ENCODE peak calls at places on chromosome 13, in seven cellular contexts. One of them, this sample, is unnamed.

GRCh38 chr13:47433461-47434005 is 536.7 kb upstream of the HTR2A start:
- DNase-seq in NCI-H345: no peak
- DNase-seq in WTC11: no peak
- DNase-seq in fibroblast of pulmonary artery: peak; percentile 10
- DNase-seq in T-helper 2 cell: no peak
- DNase-seq in breast epithelium: no peak
- DNase-seq in bronchial epithelial cell: no peak
- DNase-seq in this sample: no peak

GRCh38 chr13:27644302-27644701 is 22.6 kb downstream of the POLR1D start:
- DNase-seq in NCI-H345: no peak
- DNase-seq in T-helper 2 cell: no peak
- DNase-seq in fibroblast of pulmonary artery: peak; percentile 70
- DNase-seq in breast epithelium: peak; percentile 24
- DNase-seq in WTC11: no peak
- DNase-seq in bronchial epithelial cell: peak; percentile 85
- DNase-seq in this sample: no peak

GRCh38 chr13:112670118-112670517 is 19.7 kb upstream of the ATP11A start:
- DNase-seq in bronchial epithelial cell: no peak
- DNase-seq in T-helper 2 cell: no peak
- DNase-seq in breast epithelium: no peak
- DNase-seq in fibroblast of pulmonary artery: no peak
- DNase-seq in NCI-H345: no peak
- DNase-seq in WTC11: no peak
- DNase-seq in this sample: no peak

GRCh38 chr13:24149306-24150032 is 11.1 kb upstream of the SPATA13 start:
- DNase-seq in breast epithelium: no peak
- DNase-seq in WTC11: no peak
- DNase-seq in T-helper 2 cell: no peak
- DNase-seq in fibroblast of pulmonary artery: peak; percentile 67
- DNase-seq in NCI-H345: no peak
- DNase-seq in bronchial epithelial cell: no peak
- DNase-seq in this sample: no peak

GRCh38 chr13:111387026-111387871 is 66.8 kb downstream of the TEX29 start:
- DNase-seq in WTC11: no peak
- DNase-seq in breast epithelium: no peak
- DNase-seq in bronchial epithelial cell: no peak
- DNase-seq in fibroblast of pulmonary artery: no peak
- DNase-seq in T-helper 2 cell: no peak
- DNase-seq in NCI-H345: no peak
- DNase-seq in this sample: no peak

GRCh38 chr13:93984876-93985275 is 494.6 kb downstream of the DCT start:
- DNase-seq in T-helper 2 cell: no peak
- DNase-seq in fibroblast of pulmonary artery: no peak
- DNase-seq in bronchial epithelial cell: no peak
- DNase-seq in breast epithelium: no peak
- DNase-seq in NCI-H345: no peak
- DNase-seq in WTC11: peak; percentile 15
- DNase-seq in this sample: no peak

GRCh38 chr13:35672611-35673010 is 196.1 kb upstream of the MAB21L1 start:
- DNase-seq in WTC11: no peak
- DNase-seq in fibroblast of pulmonary artery: no peak
- DNase-seq in bronchial epithelial cell: no peak
- DNase-seq in T-helper 2 cell: no peak
- DNase-seq in NCI-H345: no peak
- DNase-seq in breast epithelium: no peak
- DNase-seq in this sample: no peak

GRCh38 chr13:101708115-101708514 is 255.6 kb downstream of the ITGBL1 start:
- DNase-seq in breast epithelium: no peak
- DNase-seq in T-helper 2 cell: no peak
- DNase-seq in bronchial epithelial cell: no peak
- DNase-seq in WTC11: no peak
- DNase-seq in NCI-H345: no peak
- DNase-seq in fibroblast of pulmonary artery: no peak
- DNase-seq in this sample: no peak

GRCh38 chr13:76854894-76855293 is 31.3 kb downstream of the KCTD12 start:
- DNase-seq in NCI-H345: no peak
- DNase-seq in T-helper 2 cell: no peak
- DNase-seq in bronchial epithelial cell: peak; percentile 68
- DNase-seq in fibroblast of pulmonary artery: no peak
- DNase-seq in breast epithelium: no peak
- DNase-seq in WTC11: no peak
- DNase-seq in this sample: no peak

GRCh38 chr13:41897126-41897525 is 63.8 kb downstream of the VWA8 start:
- DNase-seq in NCI-H345: no peak
- DNase-seq in WTC11: no peak
- DNase-seq in fibroblast of pulmonary artery: peak; percentile 28
- DNase-seq in bronchial epithelial cell: no peak
- DNase-seq in T-helper 2 cell: no peak
- DNase-seq in breast epithelium: no peak
- DNase-seq in this sample: no peak

This sample was measured in CD4-positive, alpha-beta T cell.